ENCODE peak calls at places on chromosomes 13 and 19, in ten cellular contexts. One of them, this sample, is unnamed.

GRCh38 chr19:29866011-29866410 is 54.2 kb downstream of the CCNE1 start:
- DNase-seq in hepatocyte: no peak
- DNase-seq in CD8-positive, alpha-beta T cell: no peak
- DNase-seq in breast epithelium: no peak
- DNase-seq in right atrium auricular region: no peak
- DNase-seq in choroid plexus epithelial cell: no peak
- DNase-seq in HFF-Myc: no peak
- DNase-seq in cardiac muscle cell: no peak
- DNase-seq in astrocyte: no peak
- DNase-seq in adrenal gland: peak
- DNase-seq in this sample: no peak

GRCh38 chr13:85261757-85262346 is 537.4 kb downstream of the SLITRK6 start:
- DNase-seq in hepatocyte: peak
- DNase-seq in CD8-positive, alpha-beta T cell: no peak
- DNase-seq in breast epithelium: no peak
- DNase-seq in right atrium auricular region: no peak
- DNase-seq in choroid plexus epithelial cell: peak
- DNase-seq in HFF-Myc: no peak
- DNase-seq in cardiac muscle cell: peak
- DNase-seq in astrocyte: no peak
- DNase-seq in adrenal gland: peak
- DNase-seq in this sample: peak

GRCh38 chr19:46254776-46255175 is 25.2 kb downstream of the IGFL1 start:
- DNase-seq in hepatocyte: no peak
- DNase-seq in CD8-positive, alpha-beta T cell: no peak
- DNase-seq in breast epithelium: no peak
- DNase-seq in right atrium auricular region: no peak
- DNase-seq in choroid plexus epithelial cell: no peak
- DNase-seq in HFF-Myc: no peak
- DNase-seq in cardiac muscle cell: no peak
- DNase-seq in astrocyte: no peak
- DNase-seq in adrenal gland: no peak
- DNase-seq in this sample: peak

GRCh38 chr13:50911051-50911690 is 1.6 kb downstream of the RNASEH2B start:
- DNase-seq in hepatocyte: no peak
- DNase-seq in CD8-positive, alpha-beta T cell: no peak
- DNase-seq in breast epithelium: no peak
- DNase-seq in right atrium auricular region: no peak
- DNase-seq in choroid plexus epithelial cell: peak
- DNase-seq in HFF-Myc: no peak
- DNase-seq in cardiac muscle cell: peak
- DNase-seq in astrocyte: no peak
- DNase-seq in adrenal gland: no peak
- DNase-seq in this sample: peak

GRCh38 chr19:42207767-42208259 is 9.7 kb downstream of the DEDD2 start:
- DNase-seq in hepatocyte: no peak
- DNase-seq in CD8-positive, alpha-beta T cell: no peak
- DNase-seq in breast epithelium: no peak
- DNase-seq in right atrium auricular region: no peak
- DNase-seq in choroid plexus epithelial cell: peak
- DNase-seq in HFF-Myc: peak
- DNase-seq in cardiac muscle cell: peak
- DNase-seq in astrocyte: peak
- DNase-seq in adrenal gland: no peak
- DNase-seq in this sample: peak

GRCh38 chr13:48902421-48902820 is 73.3 kb upstream of the FNDC3A start:
- DNase-seq in hepatocyte: peak
- DNase-seq in CD8-positive, alpha-beta T cell: no peak
- DNase-seq in breast epithelium: no peak
- DNase-seq in right atrium auricular region: no peak
- DNase-seq in choroid plexus epithelial cell: peak
- DNase-seq in HFF-Myc: no peak
- DNase-seq in cardiac muscle cell: peak
- DNase-seq in astrocyte: no peak
- DNase-seq in adrenal gland: no peak
- DNase-seq in this sample: peak

GRCh38 chr19:39811064-39811463 is 22.9 kb downstream of the DYRK1B start:
- DNase-seq in hepatocyte: no peak
- DNase-seq in CD8-positive, alpha-beta T cell: no peak
- DNase-seq in breast epithelium: no peak
- DNase-seq in right atrium auricular region: no peak
- DNase-seq in choroid plexus epithelial cell: no peak
- DNase-seq in HFF-Myc: no peak
- DNase-seq in cardiac muscle cell: no peak
- DNase-seq in astrocyte: no peak
- DNase-seq in adrenal gland: no peak
- DNase-seq in this sample: no peak

GRCh38 chr19:39502640-39503417 is 4.1 kb downstream of the DLL3 start:
- DNase-seq in hepatocyte: peak
- DNase-seq in CD8-positive, alpha-beta T cell: peak
- DNase-seq in breast epithelium: no peak
- DNase-seq in right atrium auricular region: no peak
- DNase-seq in choroid plexus epithelial cell: peak
- DNase-seq in HFF-Myc: no peak
- DNase-seq in cardiac muscle cell: peak
- DNase-seq in astrocyte: peak
- DNase-seq in adrenal gland: peak
- DNase-seq in this sample: peak

DNA sequence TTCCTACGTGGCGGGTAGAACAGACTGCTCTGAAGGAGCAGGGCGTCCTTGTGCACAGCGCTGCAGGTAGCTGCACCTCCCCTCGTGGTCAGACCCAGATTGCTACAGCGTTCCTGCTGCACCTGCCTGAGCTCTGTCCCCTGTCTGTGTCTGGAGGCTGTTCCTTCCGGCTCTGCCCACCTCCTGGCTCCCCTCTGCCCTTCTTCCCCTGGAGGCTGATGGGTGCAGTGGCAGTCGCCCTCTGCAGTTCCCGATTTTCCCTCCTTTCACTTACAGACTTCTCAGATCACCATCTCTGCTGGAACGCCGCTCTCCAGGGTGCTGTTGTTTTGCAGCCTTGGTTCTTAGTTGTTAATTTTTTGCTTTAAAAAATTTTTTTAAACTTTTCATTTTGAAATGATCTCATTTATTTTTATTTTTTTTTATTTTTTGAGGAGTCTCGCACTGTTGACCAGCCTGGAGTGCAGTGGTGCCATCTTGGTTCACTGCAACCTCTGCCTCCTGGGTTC is 53.6 kb downstream of the SMARCA4 start:
- DNase-seq in hepatocyte: no peak
- DNase-seq in CD8-positive, alpha-beta T cell: no peak
- DNase-seq in breast epithelium: no peak
- DNase-seq in right atrium auricular region: no peak
- DNase-seq in choroid plexus epithelial cell: no peak
- DNase-seq in HFF-Myc: no peak
- DNase-seq in cardiac muscle cell: no peak
- DNase-seq in astrocyte: no peak
- DNase-seq in adrenal gland: no peak
- DNase-seq in this sample: no peak
- TF ChIP-seq CTCF in hepatocyte: no peak
- TF ChIP-seq CTCF in CD8-positive, alpha-beta T cell: no peak
- TF ChIP-seq CTCF in breast epithelium: no peak
- TF ChIP-seq CTCF in right atrium auricular region: no peak
- TF ChIP-seq CTCF in choroid plexus epithelial cell: peak
- TF ChIP-seq CTCF in HFF-Myc: no peak
- TF ChIP-seq CTCF in cardiac muscle cell: no peak
- TF ChIP-seq CTCF in astrocyte: no peak
- TF ChIP-seq CTCF in adrenal gland: no peak
- TF ChIP-seq CTCF in this sample: no peak

GRCh38 chr13:111183087-111183645 is 68.1 kb downstream of the ARHGEF7 start:
- DNase-seq in hepatocyte: no peak
- DNase-seq in CD8-positive, alpha-beta T cell: no peak
- DNase-seq in breast epithelium: no peak
- DNase-seq in right atrium auricular region: no peak
- DNase-seq in choroid plexus epithelial cell: no peak
- DNase-seq in HFF-Myc: no peak
- DNase-seq in cardiac muscle cell: no peak
- DNase-seq in astrocyte: no peak
- DNase-seq in adrenal gland: no peak
- DNase-seq in this sample: no peak

GRCh38 chr13:111184685-111185401 is 69.7 kb downstream of the ARHGEF7 start:
- DNase-seq in hepatocyte: no peak
- DNase-seq in CD8-positive, alpha-beta T cell: peak
- DNase-seq in breast epithelium: no peak
- DNase-seq in right atrium auricular region: no peak
- DNase-seq in choroid plexus epithelial cell: peak
- DNase-seq in HFF-Myc: no peak
- DNase-seq in cardiac muscle cell: peak
- DNase-seq in astrocyte: no peak
- DNase-seq in adrenal gland: no peak
- DNase-seq in this sample: no peak

GRCh38 chr13:111183959-111184684 is 69.0 kb downstream of the ARHGEF7 start:
- DNase-seq in hepatocyte: no peak
- DNase-seq in CD8-positive, alpha-beta T cell: no peak
- DNase-seq in breast epithelium: no peak
- DNase-seq in right atrium auricular region: no peak
- DNase-seq in choroid plexus epithelial cell: no peak
- DNase-seq in HFF-Myc: no peak
- DNase-seq in cardiac muscle cell: peak
- DNase-seq in astrocyte: no peak
- DNase-seq in adrenal gland: peak
- DNase-seq in this sample: no peak

GRCh38 chr13:111186305-111186930 is 71.3 kb downstream of the ARHGEF7 start:
- DNase-seq in hepatocyte: no peak
- DNase-seq in CD8-positive, alpha-beta T cell: no peak
- DNase-seq in breast epithelium: no peak
- DNase-seq in right atrium auricular region: no peak
- DNase-seq in choroid plexus epithelial cell: no peak
- DNase-seq in HFF-Myc: no peak
- DNase-seq in cardiac muscle cell: no peak
- DNase-seq in astrocyte: no peak
- DNase-seq in adrenal gland: no peak
- DNase-seq in this sample: no peak

GRCh38 chr13:111187879-111188643 is 73.0 kb downstream of the ARHGEF7 start:
- DNase-seq in hepatocyte: peak
- DNase-seq in CD8-positive, alpha-beta T cell: no peak
- DNase-seq in breast epithelium: no peak
- DNase-seq in right atrium auricular region: no peak
- DNase-seq in choroid plexus epithelial cell: peak
- DNase-seq in HFF-Myc: no peak
- DNase-seq in cardiac muscle cell: peak
- DNase-seq in astrocyte: peak
- DNase-seq in adrenal gland: no peak
- DNase-seq in this sample: peak
- H3K4me3 ChIP-seq in hepatocyte: no peak
- H3K4me3 ChIP-seq in CD8-positive, alpha-beta T cell: no peak
- H3K4me3 ChIP-seq in breast epithelium: peak
- H3K4me3 ChIP-seq in right atrium auricular region: no peak
- H3K4me3 ChIP-seq in choroid plexus epithelial cell: no peak
- H3K4me3 ChIP-seq in HFF-Myc: no peak
- H3K4me3 ChIP-seq in cardiac muscle cell: no peak
- H3K4me3 ChIP-seq in astrocyte: no peak
- H3K4me3 ChIP-seq in adrenal gland: no peak
- H3K4me3 ChIP-seq in this sample: no peak

GRCh38 chr13:93173656-93174055 is 53.0 kb upstream of the GPC6 start:
- DNase-seq in hepatocyte: no peak
- DNase-seq in CD8-positive, alpha-beta T cell: no peak
- DNase-seq in breast epithelium: no peak
- DNase-seq in right atrium auricular region: no peak
- DNase-seq in choroid plexus epithelial cell: peak
- DNase-seq in HFF-Myc: no peak
- DNase-seq in cardiac muscle cell: no peak
- DNase-seq in astrocyte: peak
- DNase-seq in adrenal gland: no peak
- DNase-seq in this sample: peak

GRCh38 chr13:93174260-93174659 is 52.3 kb upstream of the GPC6 start:
- DNase-seq in hepatocyte: no peak
- DNase-seq in CD8-positive, alpha-beta T cell: no peak
- DNase-seq in breast epithelium: no peak
- DNase-seq in right atrium auricular region: no peak
- DNase-seq in choroid plexus epithelial cell: no peak
- DNase-seq in HFF-Myc: no peak
- DNase-seq in cardiac muscle cell: no peak
- DNase-seq in astrocyte: no peak
- DNase-seq in adrenal gland: no peak
- DNase-seq in this sample: no peak

GRCh38 chr13:93169980-93170379 is 56.6 kb upstream of the GPC6 start:
- DNase-seq in hepatocyte: peak
- DNase-seq in CD8-positive, alpha-beta T cell: no peak
- DNase-seq in breast epithelium: no peak
- DNase-seq in right atrium auricular region: no peak
- DNase-seq in choroid plexus epithelial cell: peak
- DNase-seq in HFF-Myc: peak
- DNase-seq in cardiac muscle cell: peak
- DNase-seq in astrocyte: peak
- DNase-seq in adrenal gland: no peak
- DNase-seq in this sample: peak

GRCh38 chr13:93172109-93172508 is 54.5 kb upstream of the GPC6 start:
- DNase-seq in hepatocyte: no peak
- DNase-seq in CD8-positive, alpha-beta T cell: no peak
- DNase-seq in breast epithelium: no peak
- DNase-seq in right atrium auricular region: no peak
- DNase-seq in choroid plexus epithelial cell: no peak
- DNase-seq in HFF-Myc: no peak
- DNase-seq in cardiac muscle cell: no peak
- DNase-seq in astrocyte: no peak
- DNase-seq in adrenal gland: no peak
- DNase-seq in this sample: no peak
- TF ChIP-seq CTCF in hepatocyte: no peak
- TF ChIP-seq CTCF in CD8-positive, alpha-beta T cell: no peak
- TF ChIP-seq CTCF in breast epithelium: no peak
- TF ChIP-seq CTCF in right atrium auricular region: no peak
- TF ChIP-seq CTCF in choroid plexus epithelial cell: peak
- TF ChIP-seq CTCF in HFF-Myc: peak
- TF ChIP-seq CTCF in cardiac muscle cell: no peak
- TF ChIP-seq CTCF in astrocyte: peak
- TF ChIP-seq CTCF in adrenal gland: no peak
- TF ChIP-seq CTCF in this sample: no peak

GRCh38 chr19:58204566-58204965 is 21.7 kb downstream of the ZNF274 start:
- DNase-seq in hepatocyte: no peak
- DNase-seq in CD8-positive, alpha-beta T cell: no peak
- DNase-seq in breast epithelium: no peak
- DNase-seq in right atrium auricular region: no peak
- DNase-seq in choroid plexus epithelial cell: no peak
- DNase-seq in HFF-Myc: no peak
- DNase-seq in cardiac muscle cell: no peak
- DNase-seq in astrocyte: no peak
- DNase-seq in adrenal gland: no peak
- DNase-seq in this sample: peak

GRCh38 chr19:58209577-58209976 is 19.1 kb upstream of the ZNF544 start:
- DNase-seq in hepatocyte: no peak
- DNase-seq in CD8-positive, alpha-beta T cell: no peak
- DNase-seq in breast epithelium: no peak
- DNase-seq in right atrium auricular region: no peak
- DNase-seq in choroid plexus epithelial cell: no peak
- DNase-seq in HFF-Myc: no peak
- DNase-seq in cardiac muscle cell: no peak
- DNase-seq in astrocyte: no peak
- DNase-seq in adrenal gland: no peak
- DNase-seq in this sample: no peak

DNA sequence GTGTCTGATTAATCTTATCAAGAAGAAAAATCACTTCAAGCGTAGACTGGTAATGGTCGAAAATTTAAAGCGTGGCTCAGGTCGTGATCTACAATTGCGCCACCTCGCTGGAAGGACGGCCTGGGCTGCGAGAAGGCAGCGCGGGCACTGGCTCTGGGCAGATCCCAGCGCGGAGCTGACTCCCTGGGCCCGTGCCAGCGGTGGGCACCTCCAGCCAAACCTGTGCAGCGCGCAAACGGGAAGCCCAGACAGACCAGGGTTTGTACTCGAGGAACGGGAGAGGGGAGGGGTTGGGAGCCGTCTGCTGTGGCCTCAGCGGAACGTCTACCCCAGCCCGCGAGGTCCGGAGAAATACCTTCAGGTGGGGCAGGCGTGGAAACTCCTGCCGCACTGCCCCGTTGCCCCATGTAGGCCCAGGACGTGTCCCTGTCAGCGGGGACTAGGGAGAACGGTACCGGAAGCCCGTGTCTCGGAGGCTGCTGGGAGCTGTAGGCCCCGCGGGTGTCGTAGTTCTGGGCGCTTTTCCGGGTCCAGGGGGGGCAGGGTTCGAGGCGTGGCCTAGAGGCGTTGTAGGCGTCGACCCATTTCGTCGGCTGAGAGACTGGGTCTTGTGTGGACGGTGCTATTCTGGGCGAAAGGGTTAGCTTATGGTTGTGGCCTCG is 21.1 kb downstream of the ZNF274 start:
- DNase-seq in hepatocyte: no peak
- DNase-seq in CD8-positive, alpha-beta T cell: no peak
- DNase-seq in breast epithelium: no peak
- DNase-seq in right atrium auricular region: no peak
- DNase-seq in choroid plexus epithelial cell: peak
- DNase-seq in HFF-Myc: no peak
- DNase-seq in cardiac muscle cell: peak
- DNase-seq in astrocyte: no peak
- DNase-seq in adrenal gland: no peak
- DNase-seq in this sample: no peak
- H3K4me3 ChIP-seq in hepatocyte: no peak
- H3K4me3 ChIP-seq in CD8-positive, alpha-beta T cell: no peak
- H3K4me3 ChIP-seq in breast epithelium: peak
- H3K4me3 ChIP-seq in right atrium auricular region: no peak
- H3K4me3 ChIP-seq in choroid plexus epithelial cell: peak
- H3K4me3 ChIP-seq in HFF-Myc: no peak
- H3K4me3 ChIP-seq in cardiac muscle cell: peak
- H3K4me3 ChIP-seq in astrocyte: no peak
- H3K4me3 ChIP-seq in adrenal gland: no peak
- H3K4me3 ChIP-seq in this sample: no peak

This sample was measured in epithelial cell of esophagus.